ENCODE peak calls at places on chromosome 2, in ten cellular contexts. One of them, this sample, is unnamed.

GRCh38 chr2:188789951-188790350 is 184.2 kb upstream of the COL3A1 start:
- DNase-seq in H54: no peak
- DNase-seq in H4: no peak
- DNase-seq in stimulated activated CD4-positive, alpha-beta T cell treated with anti-CD3 and anti-CD28 coated beads, TNF-alpha, amount 100 ng/mL, for 1 hour: no peak
- DNase-seq in heart left ventricle: no peak
- DNase-seq in body of pancreas: no peak
- DNase-seq in activated T-cell treated with anti-CD3 and anti-CD28 coated beads, Interleukin-2, amount 50 U/mL, for 24 hours: no peak
- DNase-seq in RWPE2: no peak
- DNase-seq in GM23248: peak
- DNase-seq in activated naive CD8-positive, alpha-beta T cell treated with anti-CD3 and anti-CD28 coated beads, Interleukin-2, amount 50 U/mL, for 24 hours: no peak
- DNase-seq in this sample: no peak

GRCh38 chr2:222102746-222103349 is 195.9 kb downstream of the PAX3 start:
- DNase-seq in H54: no peak
- DNase-seq in H4: no peak
- DNase-seq in stimulated activated CD4-positive, alpha-beta T cell treated with anti-CD3 and anti-CD28 coated beads, TNF-alpha, amount 100 ng/mL, for 1 hour: no peak
- DNase-seq in heart left ventricle: no peak
- DNase-seq in body of pancreas: no peak
- DNase-seq in activated T-cell treated with anti-CD3 and anti-CD28 coated beads, Interleukin-2, amount 50 U/mL, for 24 hours: no peak
- DNase-seq in RWPE2: no peak
- DNase-seq in GM23248: no peak
- DNase-seq in activated naive CD8-positive, alpha-beta T cell treated with anti-CD3 and anti-CD28 coated beads, Interleukin-2, amount 50 U/mL, for 24 hours: no peak
- DNase-seq in this sample: no peak

GRCh38 chr2:99974966-99975365 is 167.4 kb downstream of the AFF3 start:
- DNase-seq in H54: no peak
- DNase-seq in H4: no peak
- DNase-seq in stimulated activated CD4-positive, alpha-beta T cell treated with anti-CD3 and anti-CD28 coated beads, TNF-alpha, amount 100 ng/mL, for 1 hour: no peak
- DNase-seq in heart left ventricle: no peak
- DNase-seq in body of pancreas: no peak
- DNase-seq in activated T-cell treated with anti-CD3 and anti-CD28 coated beads, Interleukin-2, amount 50 U/mL, for 24 hours: no peak
- DNase-seq in RWPE2: no peak
- DNase-seq in GM23248: peak
- DNase-seq in activated naive CD8-positive, alpha-beta T cell treated with anti-CD3 and anti-CD28 coated beads, Interleukin-2, amount 50 U/mL, for 24 hours: no peak
- DNase-seq in this sample: no peak

GRCh38 chr2:30040147-30040546 is 106.7 kb upstream of the YPEL5 start:
- DNase-seq in H54: no peak
- DNase-seq in H4: no peak
- DNase-seq in stimulated activated CD4-positive, alpha-beta T cell treated with anti-CD3 and anti-CD28 coated beads, TNF-alpha, amount 100 ng/mL, for 1 hour: no peak
- DNase-seq in heart left ventricle: no peak
- DNase-seq in body of pancreas: no peak
- DNase-seq in activated T-cell treated with anti-CD3 and anti-CD28 coated beads, Interleukin-2, amount 50 U/mL, for 24 hours: no peak
- DNase-seq in RWPE2: no peak
- DNase-seq in GM23248: no peak
- DNase-seq in activated naive CD8-positive, alpha-beta T cell treated with anti-CD3 and anti-CD28 coated beads, Interleukin-2, amount 50 U/mL, for 24 hours: no peak
- DNase-seq in this sample: no peak

GRCh38 chr2:230987137-230988020 is 8.5 kb upstream of the SPATA3 start:
- DNase-seq in H54: peak
- DNase-seq in H4: peak
- DNase-seq in stimulated activated CD4-positive, alpha-beta T cell treated with anti-CD3 and anti-CD28 coated beads, TNF-alpha, amount 100 ng/mL, for 1 hour: peak
- DNase-seq in heart left ventricle: peak
- DNase-seq in body of pancreas: peak
- DNase-seq in activated T-cell treated with anti-CD3 and anti-CD28 coated beads, Interleukin-2, amount 50 U/mL, for 24 hours: peak
- DNase-seq in RWPE2: no peak
- DNase-seq in GM23248: peak
- DNase-seq in activated naive CD8-positive, alpha-beta T cell treated with anti-CD3 and anti-CD28 coated beads, Interleukin-2, amount 50 U/mL, for 24 hours: peak
- DNase-seq in this sample: peak

GRCh38 chr2:134231296-134231964 is 22.4 kb upstream of the MGAT5 start:
- DNase-seq in H54: no peak
- DNase-seq in H4: no peak
- DNase-seq in stimulated activated CD4-positive, alpha-beta T cell treated with anti-CD3 and anti-CD28 coated beads, TNF-alpha, amount 100 ng/mL, for 1 hour: no peak
- DNase-seq in heart left ventricle: no peak
- DNase-seq in body of pancreas: no peak
- DNase-seq in activated T-cell treated with anti-CD3 and anti-CD28 coated beads, Interleukin-2, amount 50 U/mL, for 24 hours: no peak
- DNase-seq in RWPE2: no peak
- DNase-seq in GM23248: no peak
- DNase-seq in activated naive CD8-positive, alpha-beta T cell treated with anti-CD3 and anti-CD28 coated beads, Interleukin-2, amount 50 U/mL, for 24 hours: no peak
- DNase-seq in this sample: no peak

GRCh38 chr2:48448274-48449061 is 81.5 kb upstream of the STON1 start:
- DNase-seq in H54: no peak
- DNase-seq in H4: peak
- DNase-seq in stimulated activated CD4-positive, alpha-beta T cell treated with anti-CD3 and anti-CD28 coated beads, TNF-alpha, amount 100 ng/mL, for 1 hour: no peak
- DNase-seq in heart left ventricle: no peak
- DNase-seq in body of pancreas: no peak
- DNase-seq in activated T-cell treated with anti-CD3 and anti-CD28 coated beads, Interleukin-2, amount 50 U/mL, for 24 hours: no peak
- DNase-seq in RWPE2: no peak
- DNase-seq in GM23248: peak
- DNase-seq in activated naive CD8-positive, alpha-beta T cell treated with anti-CD3 and anti-CD28 coated beads, Interleukin-2, amount 50 U/mL, for 24 hours: no peak
- DNase-seq in this sample: no peak

GRCh38 chr2:144975881-144976280 is 456.0 kb upstream of the ZEB2 start:
- DNase-seq in H54: no peak
- DNase-seq in H4: no peak
- DNase-seq in stimulated activated CD4-positive, alpha-beta T cell treated with anti-CD3 and anti-CD28 coated beads, TNF-alpha, amount 100 ng/mL, for 1 hour: no peak
- DNase-seq in heart left ventricle: no peak
- DNase-seq in body of pancreas: no peak
- DNase-seq in activated T-cell treated with anti-CD3 and anti-CD28 coated beads, Interleukin-2, amount 50 U/mL, for 24 hours: no peak
- DNase-seq in RWPE2: no peak
- DNase-seq in GM23248: no peak
- DNase-seq in activated naive CD8-positive, alpha-beta T cell treated with anti-CD3 and anti-CD28 coated beads, Interleukin-2, amount 50 U/mL, for 24 hours: no peak
- DNase-seq in this sample: peak

GRCh38 chr2:37230581-37230980 is 815 bp downstream of the CEBPZ start:
- DNase-seq in H54: no peak
- DNase-seq in H4: no peak
- DNase-seq in stimulated activated CD4-positive, alpha-beta T cell treated with anti-CD3 and anti-CD28 coated beads, TNF-alpha, amount 100 ng/mL, for 1 hour: no peak
- DNase-seq in heart left ventricle: no peak
- DNase-seq in body of pancreas: no peak
- DNase-seq in activated T-cell treated with anti-CD3 and anti-CD28 coated beads, Interleukin-2, amount 50 U/mL, for 24 hours: no peak
- DNase-seq in RWPE2: no peak
- DNase-seq in GM23248: peak
- DNase-seq in activated naive CD8-positive, alpha-beta T cell treated with anti-CD3 and anti-CD28 coated beads, Interleukin-2, amount 50 U/mL, for 24 hours: no peak
- DNase-seq in this sample: no peak

GRCh38 chr2:54590216-54590961 is 133.1 kb upstream of the EML6 start:
- DNase-seq in H54: no peak
- DNase-seq in H4: no peak
- DNase-seq in stimulated activated CD4-positive, alpha-beta T cell treated with anti-CD3 and anti-CD28 coated beads, TNF-alpha, amount 100 ng/mL, for 1 hour: no peak
- DNase-seq in heart left ventricle: no peak
- DNase-seq in body of pancreas: no peak
- DNase-seq in activated T-cell treated with anti-CD3 and anti-CD28 coated beads, Interleukin-2, amount 50 U/mL, for 24 hours: no peak
- DNase-seq in RWPE2: no peak
- DNase-seq in GM23248: no peak
- DNase-seq in activated naive CD8-positive, alpha-beta T cell treated with anti-CD3 and anti-CD28 coated beads, Interleukin-2, amount 50 U/mL, for 24 hours: no peak
- DNase-seq in this sample: no peak

GRCh38 chr2:124625561-124625960 is 600.5 kb downstream of the CNTNAP5 start:
- DNase-seq in H54: no peak
- DNase-seq in H4: no peak
- DNase-seq in stimulated activated CD4-positive, alpha-beta T cell treated with anti-CD3 and anti-CD28 coated beads, TNF-alpha, amount 100 ng/mL, for 1 hour: no peak
- DNase-seq in heart left ventricle: no peak
- DNase-seq in body of pancreas: no peak
- DNase-seq in activated T-cell treated with anti-CD3 and anti-CD28 coated beads, Interleukin-2, amount 50 U/mL, for 24 hours: no peak
- DNase-seq in RWPE2: no peak
- DNase-seq in GM23248: no peak
- DNase-seq in activated naive CD8-positive, alpha-beta T cell treated with anti-CD3 and anti-CD28 coated beads, Interleukin-2, amount 50 U/mL, for 24 hours: no peak
- DNase-seq in this sample: no peak

GRCh38 chr2:128501700-128502099 is 183.0 kb upstream of the HS6ST1 start:
- DNase-seq in H54: no peak
- DNase-seq in H4: no peak
- DNase-seq in stimulated activated CD4-positive, alpha-beta T cell treated with anti-CD3 and anti-CD28 coated beads, TNF-alpha, amount 100 ng/mL, for 1 hour: no peak
- DNase-seq in heart left ventricle: peak
- DNase-seq in body of pancreas: no peak
- DNase-seq in activated T-cell treated with anti-CD3 and anti-CD28 coated beads, Interleukin-2, amount 50 U/mL, for 24 hours: no peak
- DNase-seq in RWPE2: no peak
- DNase-seq in GM23248: no peak
- DNase-seq in activated naive CD8-positive, alpha-beta T cell treated with anti-CD3 and anti-CD28 coated beads, Interleukin-2, amount 50 U/mL, for 24 hours: no peak
- DNase-seq in this sample: no peak

GRCh38 chr2:181104512-181105121 is 124.2 kb downstream of the UBE2E3 start:
- DNase-seq in H54: no peak
- DNase-seq in H4: peak
- DNase-seq in stimulated activated CD4-positive, alpha-beta T cell treated with anti-CD3 and anti-CD28 coated beads, TNF-alpha, amount 100 ng/mL, for 1 hour: no peak
- DNase-seq in heart left ventricle: no peak
- DNase-seq in body of pancreas: no peak
- DNase-seq in activated T-cell treated with anti-CD3 and anti-CD28 coated beads, Interleukin-2, amount 50 U/mL, for 24 hours: no peak
- DNase-seq in RWPE2: no peak
- DNase-seq in GM23248: peak
- DNase-seq in activated naive CD8-positive, alpha-beta T cell treated with anti-CD3 and anti-CD28 coated beads, Interleukin-2, amount 50 U/mL, for 24 hours: no peak
- DNase-seq in this sample: peak

GRCh38 chr2:52264488-52264887 is 1232.6 kb upstream of the NRXN1 start:
- DNase-seq in H54: no peak
- DNase-seq in H4: no peak
- DNase-seq in stimulated activated CD4-positive, alpha-beta T cell treated with anti-CD3 and anti-CD28 coated beads, TNF-alpha, amount 100 ng/mL, for 1 hour: no peak
- DNase-seq in heart left ventricle: no peak
- DNase-seq in body of pancreas: no peak
- DNase-seq in activated T-cell treated with anti-CD3 and anti-CD28 coated beads, Interleukin-2, amount 50 U/mL, for 24 hours: no peak
- DNase-seq in RWPE2: no peak
- DNase-seq in GM23248: no peak
- DNase-seq in activated naive CD8-positive, alpha-beta T cell treated with anti-CD3 and anti-CD28 coated beads, Interleukin-2, amount 50 U/mL, for 24 hours: no peak
- DNase-seq in this sample: no peak

GRCh38 chr2:178776725-178777124 is 30.5 kb downstream of the TTN start:
- DNase-seq in H54: no peak
- DNase-seq in H4: no peak
- DNase-seq in stimulated activated CD4-positive, alpha-beta T cell treated with anti-CD3 and anti-CD28 coated beads, TNF-alpha, amount 100 ng/mL, for 1 hour: no peak
- DNase-seq in heart left ventricle: no peak
- DNase-seq in body of pancreas: no peak
- DNase-seq in activated T-cell treated with anti-CD3 and anti-CD28 coated beads, Interleukin-2, amount 50 U/mL, for 24 hours: no peak
- DNase-seq in RWPE2: no peak
- DNase-seq in GM23248: no peak
- DNase-seq in activated naive CD8-positive, alpha-beta T cell treated with anti-CD3 and anti-CD28 coated beads, Interleukin-2, amount 50 U/mL, for 24 hours: no peak
- DNase-seq in this sample: no peak

GRCh38 chr2:85215074-85216050 is 82.2 kb downstream of the TCF7L1 start:
- DNase-seq in H54: no peak
- DNase-seq in H4: peak
- DNase-seq in stimulated activated CD4-positive, alpha-beta T cell treated with anti-CD3 and anti-CD28 coated beads, TNF-alpha, amount 100 ng/mL, for 1 hour: no peak
- DNase-seq in heart left ventricle: no peak
- DNase-seq in body of pancreas: no peak
- DNase-seq in activated T-cell treated with anti-CD3 and anti-CD28 coated beads, Interleukin-2, amount 50 U/mL, for 24 hours: no peak
- DNase-seq in RWPE2: no peak
- DNase-seq in GM23248: peak
- DNase-seq in activated naive CD8-positive, alpha-beta T cell treated with anti-CD3 and anti-CD28 coated beads, Interleukin-2, amount 50 U/mL, for 24 hours: no peak
- DNase-seq in this sample: peak

GRCh38 chr2:135875491-135876065 is 665 bp downstream of the MCM6 start:
- DNase-seq in H54: peak
- DNase-seq in H4: peak
- DNase-seq in stimulated activated CD4-positive, alpha-beta T cell treated with anti-CD3 and anti-CD28 coated beads, TNF-alpha, amount 100 ng/mL, for 1 hour: peak
- DNase-seq in heart left ventricle: peak
- DNase-seq in body of pancreas: peak
- DNase-seq in activated T-cell treated with anti-CD3 and anti-CD28 coated beads, Interleukin-2, amount 50 U/mL, for 24 hours: peak
- DNase-seq in RWPE2: no peak
- DNase-seq in GM23248: peak
- DNase-seq in activated naive CD8-positive, alpha-beta T cell treated with anti-CD3 and anti-CD28 coated beads, Interleukin-2, amount 50 U/mL, for 24 hours: peak
- DNase-seq in this sample: no peak

GRCh38 chr2:157952548-157952947 is 76.4 kb upstream of the ACVR1 start:
- DNase-seq in H54: no peak
- DNase-seq in H4: no peak
- DNase-seq in stimulated activated CD4-positive, alpha-beta T cell treated with anti-CD3 and anti-CD28 coated beads, TNF-alpha, amount 100 ng/mL, for 1 hour: no peak
- DNase-seq in heart left ventricle: no peak
- DNase-seq in body of pancreas: no peak
- DNase-seq in activated T-cell treated with anti-CD3 and anti-CD28 coated beads, Interleukin-2, amount 50 U/mL, for 24 hours: no peak
- DNase-seq in RWPE2: no peak
- DNase-seq in GM23248: no peak
- DNase-seq in activated naive CD8-positive, alpha-beta T cell treated with anti-CD3 and anti-CD28 coated beads, Interleukin-2, amount 50 U/mL, for 24 hours: no peak
- DNase-seq in this sample: no peak

GRCh38 chr2:52934354-52934898 is 833.2 kb upstream of the CHAC2 start:
- DNase-seq in H54: peak
- DNase-seq in H4: peak
- DNase-seq in stimulated activated CD4-positive, alpha-beta T cell treated with anti-CD3 and anti-CD28 coated beads, TNF-alpha, amount 100 ng/mL, for 1 hour: no peak
- DNase-seq in heart left ventricle: no peak
- DNase-seq in body of pancreas: peak
- DNase-seq in activated T-cell treated with anti-CD3 and anti-CD28 coated beads, Interleukin-2, amount 50 U/mL, for 24 hours: no peak
- DNase-seq in RWPE2: peak
- DNase-seq in GM23248: peak
- DNase-seq in activated naive CD8-positive, alpha-beta T cell treated with anti-CD3 and anti-CD28 coated beads, Interleukin-2, amount 50 U/mL, for 24 hours: no peak
- DNase-seq in this sample: no peak

GRCh38 chr2:98539056-98539735 is 69.1 kb downstream of the COA5 start:
- DNase-seq in H54: no peak
- DNase-seq in H4: no peak
- DNase-seq in stimulated activated CD4-positive, alpha-beta T cell treated with anti-CD3 and anti-CD28 coated beads, TNF-alpha, amount 100 ng/mL, for 1 hour: no peak
- DNase-seq in heart left ventricle: no peak
- DNase-seq in body of pancreas: no peak
- DNase-seq in activated T-cell treated with anti-CD3 and anti-CD28 coated beads, Interleukin-2, amount 50 U/mL, for 24 hours: no peak
- DNase-seq in RWPE2: no peak
- DNase-seq in GM23248: no peak
- DNase-seq in activated naive CD8-positive, alpha-beta T cell treated with anti-CD3 and anti-CD28 coated beads, Interleukin-2, amount 50 U/mL, for 24 hours: no peak
- DNase-seq in this sample: no peak

GRCh38 chr2:241230435-241230834 is 42.0 kb downstream of the ANO7 start:
- DNase-seq in H54: no peak
- DNase-seq in H4: no peak
- DNase-seq in stimulated activated CD4-positive, alpha-beta T cell treated with anti-CD3 and anti-CD28 coated beads, TNF-alpha, amount 100 ng/mL, for 1 hour: no peak
- DNase-seq in heart left ventricle: peak
- DNase-seq in body of pancreas: no peak
- DNase-seq in activated T-cell treated with anti-CD3 and anti-CD28 coated beads, Interleukin-2, amount 50 U/mL, for 24 hours: no peak
- DNase-seq in RWPE2: no peak
- DNase-seq in GM23248: no peak
- DNase-seq in activated naive CD8-positive, alpha-beta T cell treated with anti-CD3 and anti-CD28 coated beads, Interleukin-2, amount 50 U/mL, for 24 hours: no peak
- DNase-seq in this sample: no peak

GRCh38 chr2:17483496-17483895 is 34.7 kb downstream of the RAD51AP2 start:
- DNase-seq in H54: no peak
- DNase-seq in H4: no peak
- DNase-seq in stimulated activated CD4-positive, alpha-beta T cell treated with anti-CD3 and anti-CD28 coated beads, TNF-alpha, amount 100 ng/mL, for 1 hour: no peak
- DNase-seq in heart left ventricle: no peak
- DNase-seq in body of pancreas: no peak
- DNase-seq in activated T-cell treated with anti-CD3 and anti-CD28 coated beads, Interleukin-2, amount 50 U/mL, for 24 hours: no peak
- DNase-seq in RWPE2: no peak
- DNase-seq in GM23248: no peak
- DNase-seq in activated naive CD8-positive, alpha-beta T cell treated with anti-CD3 and anti-CD28 coated beads, Interleukin-2, amount 50 U/mL, for 24 hours: no peak
- DNase-seq in this sample: no peak

GRCh38 chr2:157174321-157174720 is 83.2 kb upstream of the GALNT5 start:
- DNase-seq in H54: no peak
- DNase-seq in H4: no peak
- DNase-seq in stimulated activated CD4-positive, alpha-beta T cell treated with anti-CD3 and anti-CD28 coated beads, TNF-alpha, amount 100 ng/mL, for 1 hour: no peak
- DNase-seq in heart left ventricle: no peak
- DNase-seq in body of pancreas: no peak
- DNase-seq in activated T-cell treated with anti-CD3 and anti-CD28 coated beads, Interleukin-2, amount 50 U/mL, for 24 hours: no peak
- DNase-seq in RWPE2: no peak
- DNase-seq in GM23248: no peak
- DNase-seq in activated naive CD8-positive, alpha-beta T cell treated with anti-CD3 and anti-CD28 coated beads, Interleukin-2, amount 50 U/mL, for 24 hours: no peak
- DNase-seq in this sample: no peak

GRCh38 chr2:175865716-175866115 is 136.4 kb downstream of the LNPK start:
- DNase-seq in H54: no peak
- DNase-seq in H4: no peak
- DNase-seq in stimulated activated CD4-positive, alpha-beta T cell treated with anti-CD3 and anti-CD28 coated beads, TNF-alpha, amount 100 ng/mL, for 1 hour: no peak
- DNase-seq in heart left ventricle: no peak
- DNase-seq in body of pancreas: no peak
- DNase-seq in activated T-cell treated with anti-CD3 and anti-CD28 coated beads, Interleukin-2, amount 50 U/mL, for 24 hours: no peak
- DNase-seq in RWPE2: no peak
- DNase-seq in GM23248: no peak
- DNase-seq in activated naive CD8-positive, alpha-beta T cell treated with anti-CD3 and anti-CD28 coated beads, Interleukin-2, amount 50 U/mL, for 24 hours: no peak
- DNase-seq in this sample: no peak

GRCh38 chr2:157891630-157892016 is 15.5 kb upstream of the ACVR1 start:
- DNase-seq in H54: no peak
- DNase-seq in H4: no peak
- DNase-seq in stimulated activated CD4-positive, alpha-beta T cell treated with anti-CD3 and anti-CD28 coated beads, TNF-alpha, amount 100 ng/mL, for 1 hour: no peak
- DNase-seq in heart left ventricle: no peak
- DNase-seq in body of pancreas: no peak
- DNase-seq in activated T-cell treated with anti-CD3 and anti-CD28 coated beads, Interleukin-2, amount 50 U/mL, for 24 hours: no peak
- DNase-seq in RWPE2: no peak
- DNase-seq in GM23248: no peak
- DNase-seq in activated naive CD8-positive, alpha-beta T cell treated with anti-CD3 and anti-CD28 coated beads, Interleukin-2, amount 50 U/mL, for 24 hours: no peak
- DNase-seq in this sample: no peak

GRCh38 chr2:23698733-23699391 is 228.1 kb downstream of the ATAD2B start:
- DNase-seq in H54: no peak
- DNase-seq in H4: no peak
- DNase-seq in stimulated activated CD4-positive, alpha-beta T cell treated with anti-CD3 and anti-CD28 coated beads, TNF-alpha, amount 100 ng/mL, for 1 hour: no peak
- DNase-seq in heart left ventricle: peak
- DNase-seq in body of pancreas: no peak
- DNase-seq in activated T-cell treated with anti-CD3 and anti-CD28 coated beads, Interleukin-2, amount 50 U/mL, for 24 hours: no peak
- DNase-seq in RWPE2: no peak
- DNase-seq in GM23248: no peak
- DNase-seq in activated naive CD8-positive, alpha-beta T cell treated with anti-CD3 and anti-CD28 coated beads, Interleukin-2, amount 50 U/mL, for 24 hours: no peak
- DNase-seq in this sample: no peak

GRCh38 chr2:186884585-186884984 is 35.6 kb upstream of the ZSWIM2 start:
- DNase-seq in H54: no peak
- DNase-seq in H4: no peak
- DNase-seq in stimulated activated CD4-positive, alpha-beta T cell treated with anti-CD3 and anti-CD28 coated beads, TNF-alpha, amount 100 ng/mL, for 1 hour: no peak
- DNase-seq in heart left ventricle: no peak
- DNase-seq in body of pancreas: no peak
- DNase-seq in activated T-cell treated with anti-CD3 and anti-CD28 coated beads, Interleukin-2, amount 50 U/mL, for 24 hours: no peak
- DNase-seq in RWPE2: no peak
- DNase-seq in GM23248: no peak
- DNase-seq in activated naive CD8-positive, alpha-beta T cell treated with anti-CD3 and anti-CD28 coated beads, Interleukin-2, amount 50 U/mL, for 24 hours: no peak
- DNase-seq in this sample: no peak

GRCh38 chr2:29228276-29228675 is 113.1 kb downstream of the CLIP4 start:
- DNase-seq in H54: no peak
- DNase-seq in H4: no peak
- DNase-seq in stimulated activated CD4-positive, alpha-beta T cell treated with anti-CD3 and anti-CD28 coated beads, TNF-alpha, amount 100 ng/mL, for 1 hour: no peak
- DNase-seq in heart left ventricle: no peak
- DNase-seq in body of pancreas: no peak
- DNase-seq in activated T-cell treated with anti-CD3 and anti-CD28 coated beads, Interleukin-2, amount 50 U/mL, for 24 hours: no peak
- DNase-seq in RWPE2: no peak
- DNase-seq in GM23248: peak
- DNase-seq in activated naive CD8-positive, alpha-beta T cell treated with anti-CD3 and anti-CD28 coated beads, Interleukin-2, amount 50 U/mL, for 24 hours: no peak
- DNase-seq in this sample: no peak

This sample was measured in midbrain.